ENCODE peak calls at places on chromosome 14, in seven cellular contexts. A is ovary, B is erythroblast, Z is adrenal gland, C is K562, V is IMR-90, T is right lobe of liver. Q is an unnamed sample.

GRCh38 chr14:59882957-59883356 is 12.4 kb upstream of the RTN1 start:
- DNase-seq in A (no peak), B (no peak), Z (no peak), C (no peak), V (no peak), T (no peak), Q (no peak)

GRCh38 chr14:26233126-26233525 is 364.7 kb downstream of the NOVA1 start:
- DNase-seq in A (no peak), B (no peak), Z (no peak), C (no peak), V (no peak), T (no peak), Q (no peak)

GRCh38 chr14:62084020-62084419 is 321.8 kb downstream of the SNAPC1 start:
- DNase-seq in A (no peak), B (no peak), Z (no peak), C (no peak), V (no peak), T (no peak), Q (no peak)

GRCh38 chr14:31206536-31207286 is 882 bp downstream of the HECTD1 start:
- DNase-seq in A (peak), B (peak), Z (peak), C (peak), V (no peak), T (peak), Q (no peak)

GRCh38 chr14:104676694-104677505 is 12.5 kb upstream of the INF2 start:
- DNase-seq in A (no peak), B (no peak), Z (peak), C (no peak), V (no peak), T (peak), Q (no peak)

GRCh38 chr14:71437870-71438269 is 494.4 kb upstream of the RGS6 start:
- DNase-seq in A (no peak), B (no peak), Z (no peak), C (no peak), V (peak), T (no peak), Q (no peak)

GRCh38 chr14:81625343-81625742 is 91.7 kb upstream of the SEL1L start:
- DNase-seq in A (no peak), B (peak), Z (no peak), C (peak), V (no peak), T (no peak), Q (no peak)

GRCh38 chr14:103748539-103748867 is 32.9 kb downstream of the ZFYVE21 start:
- DNase-seq in A (no peak), B (no peak), Z (no peak), C (no peak), V (no peak), T (no peak), Q (no peak)

GRCh38 chr14:83425138-83425537 is 1891.5 kb upstream of the SEL1L start:
- DNase-seq in A (no peak), B (no peak), Z (no peak), C (no peak), V (peak), T (no peak), Q (no peak)

GRCh38 chr14:39912192-39913100 is 480.2 kb upstream of the FBXO33 start:
- DNase-seq in A (no peak), B (no peak), Z (no peak), C (no peak), V (no peak), T (no peak), Q (no peak)

GRCh38 chr14:48527832-48528231 is 852.4 kb upstream of the MDGA2 start:
- DNase-seq in A (no peak), B (no peak), Z (no peak), C (no peak), V (no peak), T (no peak), Q (no peak)

GRCh38 chr14:63517354-63517753 is 25.8 kb downstream of the PPP2R5E start:
- DNase-seq in A (no peak), B (no peak), Z (no peak), C (no peak), V (peak), T (no peak), Q (no peak)

GRCh38 chr14:92461891-92462290 is 51.7 kb upstream of the RIN3 start:
- DNase-seq in A (no peak), B (no peak), Z (no peak), C (no peak), V (no peak), T (no peak), Q (no peak)

GRCh38 chr14:103656031-103656757 is 27.2 kb downstream of the KLC1 start:
- DNase-seq in A (no peak), B (no peak), Z (no peak), C (no peak), V (peak), T (no peak), Q (no peak)

GRCh38 chr14:94101748-94102147 is 8.8 kb upstream of the IFI27 start:
- DNase-seq in A (no peak), B (no peak), Z (no peak), C (no peak), V (no peak), T (no peak), Q (no peak)

GRCh38 chr14:105856676-105857222 is 330.4 kb downstream of the TMEM121 start:
- DNase-seq in A (peak), B (no peak), Z (no peak), C (no peak), V (no peak), T (peak), Q (no peak)

GRCh38 chr14:100670017-100670974 is 56.4 kb upstream of the DLK1 start:
- DNase-seq in A (no peak), B (no peak), Z (no peak), C (no peak), V (no peak), T (no peak), Q (no peak)

GRCh38 chr14:20613094-20614037 is 22.2 kb upstream of the RNASE12 start:
- DNase-seq in A (peak), B (peak), Z (peak), C (peak), V (peak), T (peak), Q (no peak)

GRCh38 chr14:77301103-77301502 is 19.6 kb downstream of the POMT2 start:
- DNase-seq in A (peak), B (peak), Z (peak), C (peak), V (peak), T (peak), Q (peak)

GRCh38 chr14:57575482-57575881 is 81.8 kb upstream of the CCDC198 start:
- DNase-seq in A (no peak), B (no peak), Z (no peak), C (no peak), V (no peak), T (no peak), Q (no peak)

GRCh38 chr14:54813081-54813480 is 89.5 kb downstream of the GCH1 start:
- DNase-seq in A (no peak), B (no peak), Z (no peak), C (no peak), V (no peak), T (no peak), Q (no peak)

GRCh38 chr14:54815531-54815930 is 87.1 kb downstream of the GCH1 start:
- DNase-seq in A (no peak), B (no peak), Z (no peak), C (no peak), V (no peak), T (no peak), Q (no peak)

GRCh38 chr14:54814076-54814475 is 88.5 kb downstream of the GCH1 start:
- DNase-seq in A (no peak), B (peak), Z (no peak), C (peak), V (no peak), T (no peak), Q (peak)

GRCh38 chr14:54816450-54816849 is 86.2 kb downstream of the GCH1 start:
- DNase-seq in A (no peak), B (no peak), Z (no peak), C (no peak), V (no peak), T (no peak), Q (no peak)

DNA sequence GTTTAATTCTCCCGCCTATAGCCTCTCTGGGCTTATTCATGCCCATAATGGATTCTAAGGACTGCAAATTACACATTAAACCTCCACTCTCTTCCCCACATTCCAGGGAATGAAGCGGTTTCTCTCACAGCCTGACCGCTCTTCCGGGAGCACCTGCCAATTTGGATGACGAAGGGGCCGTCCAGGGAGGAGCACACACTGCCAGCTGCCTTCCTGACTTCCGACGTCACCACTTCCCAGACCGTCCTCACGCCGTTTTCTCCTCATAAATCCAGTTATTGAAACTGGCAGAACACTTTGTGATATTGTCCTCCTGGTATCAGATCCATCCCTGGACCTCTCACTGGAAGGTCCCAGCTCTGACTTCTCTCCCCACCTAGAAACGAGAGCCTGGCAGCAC is 87.6 kb downstream of the GCH1 start:
- DNase-seq in A (no peak), B (no peak), Z (no peak), C (no peak), V (peak), T (no peak), Q (no peak)
- TF ChIP-seq POLR2A in A (no peak), B (no peak), Z (no peak), C (no peak), V (no peak), T (no peak), Q (no peak)

GRCh38 chr14:75979641-75980422 is 2.0 kb downstream of the TGFB3 start:
- DNase-seq in A (peak), B (no peak), Z (no peak), C (no peak), V (no peak), T (no peak), Q (no peak)

GRCh38 chr14:75981426-75981825 is 369 bp downstream of the TGFB3 start:
- DNase-seq in A (peak), B (peak), Z (peak), C (peak), V (no peak), T (no peak), Q (peak)

GRCh38 chr14:75982724-75983358 is 1.0 kb upstream of the TGFB3 start:
- DNase-seq in A (peak), B (peak), Z (peak), C (no peak), V (peak), T (peak), Q (peak)

GRCh38 chr14:75980856-75981255 is 939 bp downstream of the TGFB3 start:
- DNase-seq in A (peak), B (no peak), Z (no peak), C (no peak), V (no peak), T (no peak), Q (no peak)

DNA sequence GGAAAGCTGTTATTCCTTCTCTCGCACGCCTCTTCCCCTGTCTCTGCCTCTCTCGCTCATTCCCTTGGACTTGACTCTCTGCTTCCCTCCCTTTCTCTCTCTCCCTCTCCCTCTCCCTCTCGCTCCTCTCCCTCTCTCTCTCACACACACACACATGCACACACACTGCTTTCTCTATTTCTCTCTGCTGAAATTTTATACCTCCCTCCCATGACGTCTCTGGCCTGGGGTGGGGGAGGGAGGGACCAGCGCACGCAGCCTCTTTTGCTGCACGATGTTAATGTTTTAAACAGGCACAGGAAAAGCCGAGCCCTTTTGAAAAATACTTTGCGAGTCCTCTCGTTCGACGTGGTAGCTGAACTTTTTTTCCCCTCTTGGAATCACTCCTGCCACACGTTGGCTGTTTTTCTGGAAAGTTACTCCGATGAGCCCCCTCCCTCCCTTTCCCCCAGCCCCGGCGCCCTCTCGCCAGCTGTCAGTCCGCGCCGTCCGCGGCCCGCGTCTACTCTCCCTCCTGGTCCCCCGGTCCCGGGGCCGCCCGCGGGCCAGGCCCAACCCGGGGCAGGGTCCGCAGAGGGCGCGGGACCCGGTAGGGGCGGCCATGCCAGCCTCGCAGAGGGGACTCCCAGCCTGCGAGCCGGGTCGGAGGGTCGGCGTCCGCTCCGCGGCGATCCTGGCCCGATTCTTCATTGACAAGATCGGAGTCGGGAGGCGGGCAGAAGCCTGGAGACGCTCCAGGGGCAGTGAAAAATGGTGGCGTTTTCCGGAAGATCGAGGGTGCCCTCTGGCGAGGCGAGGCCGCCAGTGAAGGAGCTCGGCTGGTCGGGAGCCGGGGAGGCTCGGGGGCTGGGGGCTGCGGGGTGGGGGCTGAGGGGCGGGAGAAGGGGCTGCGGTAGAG is at the start of gene TGFB3:
- DNase-seq in A (peak), B (peak), Z (peak), C (peak), V (peak), T (peak), Q (peak)
- TF ChIP-seq POLR2A in A (peak), B (peak), Z (peak), C (no peak), V (peak), T (peak), Q (peak)

GRCh38 chr14:24310666-24311604 is at the start of gene LTB4R:
- DNase-seq in A (peak), B (peak), Z (peak), C (no peak), V (peak), T (peak), Q (no peak)
- TF ChIP-seq POLR2A in A (peak), B (peak), Z (peak), C (no peak), V (no peak), T (peak), Q (no peak)

GRCh38 chr14:69190191-69190590 is 1.1 kb upstream of the EXD2 start:
- DNase-seq in A (no peak), B (no peak), Z (no peak), C (no peak), V (no peak), T (no peak), Q (no peak)

DNA sequence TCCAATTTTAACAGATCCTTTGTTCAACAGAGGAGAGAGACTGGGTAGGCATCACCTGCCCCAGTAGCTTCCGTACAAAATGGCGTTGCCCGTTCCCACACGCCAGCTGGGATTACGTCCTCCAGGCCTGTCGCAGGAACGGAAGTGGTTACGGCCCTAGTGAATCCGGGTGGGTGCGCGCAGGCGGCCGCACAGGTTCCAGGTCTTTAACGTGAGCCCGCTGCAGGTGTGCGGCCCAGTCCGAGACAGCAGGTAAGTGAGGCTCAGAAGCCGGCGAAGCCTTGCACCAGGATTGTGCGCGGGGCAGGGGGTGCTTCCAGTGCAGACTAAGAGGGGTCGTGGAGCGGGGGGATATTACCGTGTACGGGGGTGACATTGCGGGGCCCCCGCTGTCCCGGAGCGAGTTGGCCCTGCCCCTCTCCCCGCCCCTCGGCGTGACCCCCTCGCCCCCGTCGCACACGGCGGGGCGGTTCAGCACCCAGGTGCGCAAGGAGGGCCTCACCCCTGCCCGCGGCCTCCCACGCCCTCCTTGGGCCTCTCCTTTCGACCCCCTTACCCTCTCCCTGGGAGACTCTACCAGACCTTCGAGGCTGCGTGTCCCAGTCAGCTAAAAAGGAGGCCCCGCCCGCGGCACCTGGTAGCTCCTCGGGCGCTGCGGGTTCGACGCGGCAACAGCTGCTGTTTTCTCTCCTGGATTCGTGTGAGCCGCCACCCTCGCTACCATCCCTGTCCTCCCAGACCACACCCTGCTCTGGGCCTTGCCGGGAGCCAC is at the start of gene EXD2:
- DNase-seq in A (peak), B (peak), Z (peak), C (peak), V (peak), T (peak), Q (peak)
- TF ChIP-seq POLR2A in A (peak), B (peak), Z (peak), C (peak), V (no peak), T (peak), Q (peak)

GRCh38 chr14:24165785-24166184 is 4.7 kb downstream of the IRF9 start:
- DNase-seq in A (no peak), B (no peak), Z (no peak), C (no peak), V (no peak), T (no peak), Q (no peak)

GRCh38 chr14:24172261-24172860 is 481 bp downstream of the REC8 start:
- DNase-seq in A (no peak), B (no peak), Z (no peak), C (no peak), V (no peak), T (no peak), Q (no peak)

GRCh38 chr14:24164591-24164991 is 3.5 kb downstream of the IRF9 start:
- DNase-seq in A (no peak), B (no peak), Z (no peak), C (no peak), V (no peak), T (peak), Q (no peak)

GRCh38 chr14:24171422-24172260 is at the start of gene REC8:
- DNase-seq in A (peak), B (peak), Z (peak), C (no peak), V (no peak), T (peak), Q (no peak)

GRCh38 chr14:24167527-24168114 is 4.3 kb upstream of the REC8 start:
- DNase-seq in A (no peak), B (peak), Z (no peak), C (no peak), V (no peak), T (no peak), Q (no peak)
- TF ChIP-seq POLR2A in A (no peak), B (no peak), Z (no peak), C (no peak), V (no peak), T (no peak), Q (no peak)

GRCh38 chr14:50610465-50610864 is 50.5 kb downstream of the ATL1 start:
- DNase-seq in A (no peak), B (no peak), Z (no peak), C (no peak), V (no peak), T (no peak), Q (no peak)

GRCh38 chr14:50615566-50615965 is 52.5 kb downstream of the SAV1 start:
- DNase-seq in A (no peak), B (no peak), Z (no peak), C (no peak), V (no peak), T (no peak), Q (no peak)

GRCh38 chr14:50612795-50613194 is 52.9 kb downstream of the ATL1 start:
- DNase-seq in A (no peak), B (no peak), Z (no peak), C (no peak), V (no peak), T (no peak), Q (no peak)

GRCh38 chr14:50616275-50616674 is 51.8 kb downstream of the SAV1 start:
- DNase-seq in A (no peak), B (no peak), Z (no peak), C (no peak), V (no peak), T (no peak), Q (no peak)

DNA sequence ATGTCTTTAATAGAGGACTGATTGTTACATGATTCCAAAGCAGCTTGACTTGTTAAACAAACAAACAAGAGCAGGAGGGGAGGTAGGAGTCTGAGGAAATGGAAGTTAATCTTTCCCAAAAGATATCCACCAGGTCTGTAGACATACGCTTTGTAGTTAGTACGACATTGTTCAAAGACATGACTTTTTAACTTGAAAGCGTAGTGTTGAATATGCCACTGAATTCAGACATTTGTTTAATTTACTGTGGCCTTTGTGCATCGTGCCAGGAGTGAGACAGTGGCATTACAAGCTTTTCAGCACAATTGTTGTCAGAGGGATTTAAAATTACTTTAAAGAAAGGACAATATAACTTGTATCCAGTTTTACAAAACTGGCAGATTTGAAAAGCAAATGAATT is 53.0 kb downstream of the SAV1 start:
- DNase-seq in A (no peak), B (no peak), Z (no peak), C (no peak), V (no peak), T (no peak), Q (no peak)
- TF ChIP-seq POLR2A in A (no peak), B (no peak), Z (no peak), C (no peak), V (no peak), T (no peak), Q (no peak)

DNA sequence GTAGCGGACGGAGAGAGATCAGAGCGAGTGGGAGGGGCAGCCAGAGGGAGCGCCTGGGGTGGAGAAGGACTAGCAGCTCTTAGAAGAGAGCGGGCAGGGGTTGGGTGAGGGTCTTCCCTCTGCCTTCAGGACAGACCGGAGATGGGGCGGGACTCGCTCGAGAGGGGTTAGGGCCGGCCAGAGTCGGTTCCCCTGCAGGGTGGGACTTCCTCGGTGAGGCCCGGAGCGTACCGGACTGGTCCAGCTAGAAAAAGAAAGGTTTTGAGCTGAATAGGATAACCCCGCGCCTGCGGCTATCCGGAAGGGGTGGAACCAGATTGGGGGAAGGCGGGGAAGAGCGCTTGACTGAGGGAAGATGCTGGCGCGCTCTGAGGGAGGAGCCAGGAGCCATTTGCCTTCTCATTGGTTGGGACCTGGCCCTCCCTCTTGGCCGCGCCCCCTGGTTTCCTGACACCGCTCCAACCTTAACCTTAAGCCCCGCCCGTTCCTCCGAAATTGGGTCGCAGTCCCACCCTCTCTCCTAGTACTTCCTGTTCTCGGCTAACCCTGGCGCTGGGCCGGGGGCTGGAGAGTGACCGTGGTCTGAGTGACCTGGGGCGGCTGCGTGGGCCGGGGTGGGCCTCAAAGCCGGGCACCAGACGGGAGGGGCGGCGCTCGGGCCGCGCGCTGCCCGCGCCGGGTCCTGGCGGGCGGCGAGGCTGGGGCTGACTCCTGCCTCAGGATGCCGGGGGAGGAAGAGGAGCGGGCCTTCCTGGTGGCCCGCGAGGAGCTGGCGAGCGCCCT is at the start of gene RNF31:
- DNase-seq in A (peak), B (peak), Z (peak), C (peak), V (peak), T (peak), Q (peak)
- TF ChIP-seq POLR2A in A (peak), B (peak), Z (peak), C (peak), V (no peak), T (peak), Q (peak)